ENCODE peak calls at places on chromosomes 11 and 22, in four cellular contexts. L is endothelial cell, Z is fibroblast of mammary gland, V is spleen. A is an unnamed sample.

GRCh38 chr22:43501951-43502874 is 90.4 kb downstream of the MPPED1 start:
- DNase-seq in V (no peak), Z (no peak), L (no peak), A (no peak)

GRCh38 chr11:120827820-120828219 is 196.1 kb upstream of the TBCEL start:
- DNase-seq in Z (no peak), L (no peak), V (peak; percentile 18), A (no peak)

GRCh38 chr11:41404109-41404508 is 55.3 kb downstream of the LRRC4C start:
- DNase-seq in L (no peak), V (no peak), Z (no peak), A (no peak)

GRCh38 chr11:2089536-2090165 is 49.5 kb downstream of the IGF2 start:
- DNase-seq in L (no peak), Z (peak; percentile 28), V (peak; percentile 52), A (peak; percentile 7)

GRCh38 chr22:29225422-29226090 is 19.9 kb downstream of the EMID1 start:
- DNase-seq in V (peak; percentile 86), L (no peak), Z (peak; percentile 20), A (no peak)

GRCh38 chr11:62544521-62545436 is 1.8 kb downstream of the AHNAK start:
- DNase-seq in L (no peak), V (no peak), Z (no peak), A (peak; percentile 22)

GRCh38 chr11:72226701-72227100 is 2.1 kb downstream of the INPPL1 start:
- DNase-seq in V (peak; percentile 64), L (no peak), Z (no peak), A (no peak)

GRCh38 chr11:58928691-58929090 is 10.6 kb upstream of the GLYATL1 start:
- DNase-seq in Z (no peak), V (no peak), L (no peak), A (no peak)

GRCh38 chr11:131195801-131196517 is 174.5 kb upstream of the NTM start:
- DNase-seq in L (no peak), Z (peak; percentile 17), V (no peak), A (peak; percentile 11)

GRCh38 chr22:23565288-23565941 is 14.7 kb downstream of the IGLL1 start:
- DNase-seq in Z (peak; percentile 5), V (peak; percentile 78), L (no peak), A (no peak)

GRCh38 chr22:45575173-45575572 is 72.5 kb downstream of the FBLN1 start:
- DNase-seq in L (no peak), Z (no peak), V (no peak), A (no peak)

GRCh38 chr22:45574069-45574703 is 71.5 kb downstream of the FBLN1 start:
- DNase-seq in Z (no peak), V (peak; percentile 51), L (no peak), A (no peak)

GRCh38 chr22:45572444-45572843 is 69.8 kb downstream of the FBLN1 start:
- DNase-seq in V (no peak), Z (peak; percentile 71), L (no peak), A (peak; percentile 56)

GRCh38 chr22:45568213-45568612 is 65.5 kb downstream of the FBLN1 start:
- DNase-seq in V (no peak), Z (no peak), L (no peak), A (no peak)

DNA sequence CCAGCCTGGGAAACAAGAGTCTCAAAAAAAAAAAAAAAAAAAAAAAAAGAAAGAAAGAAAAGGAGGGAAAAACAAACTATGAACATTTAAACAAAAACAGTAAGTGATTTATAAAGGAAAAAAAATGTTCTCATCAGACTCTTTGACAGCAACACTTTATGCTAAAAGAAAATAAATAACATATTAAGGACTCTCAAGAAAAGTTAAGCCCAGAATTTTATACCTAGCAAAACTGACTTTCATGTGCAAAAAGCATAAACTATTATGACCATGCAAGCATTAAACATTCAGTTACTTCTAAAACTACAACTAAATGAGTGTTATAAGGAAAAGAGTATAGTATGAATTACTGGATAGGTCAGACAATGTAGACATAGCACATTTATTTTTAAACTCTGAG is 68.4 kb downstream of the FBLN1 start:
- DNase-seq in Z (no peak), V (no peak), L (no peak), A (no peak)
- TF ChIP-seq CTCF in Z (no peak), V (no peak), L (no peak), A (no peak)

GRCh38 chr11:84740050-84740449 is 887.1 kb downstream of the DLG2 start:
- DNase-seq in Z (no peak), V (no peak), L (no peak), A (no peak)
- TF ChIP-seq CTCF in Z (no peak), V (no peak), L (no peak), A (no peak)

GRCh38 chr11:103110406-103110805 is 1.2 kb downstream of the DYNC2H1 start:
- DNase-seq in L (no peak), V (no peak), Z (peak; percentile 65), A (peak; percentile 77)
- TF ChIP-seq CTCF in L (no peak), V (no peak), Z (peak; percentile 46), A (peak; percentile 52)

GRCh38 chr11:20876738-20877137 is 207.4 kb downstream of the NELL1 start:
- DNase-seq in Z (no peak), L (no peak), V (no peak), A (no peak)

GRCh38 chr11:20874358-20874757 is 205.0 kb downstream of the NELL1 start:
- DNase-seq in L (no peak), Z (no peak), V (no peak), A (no peak)

DNA sequence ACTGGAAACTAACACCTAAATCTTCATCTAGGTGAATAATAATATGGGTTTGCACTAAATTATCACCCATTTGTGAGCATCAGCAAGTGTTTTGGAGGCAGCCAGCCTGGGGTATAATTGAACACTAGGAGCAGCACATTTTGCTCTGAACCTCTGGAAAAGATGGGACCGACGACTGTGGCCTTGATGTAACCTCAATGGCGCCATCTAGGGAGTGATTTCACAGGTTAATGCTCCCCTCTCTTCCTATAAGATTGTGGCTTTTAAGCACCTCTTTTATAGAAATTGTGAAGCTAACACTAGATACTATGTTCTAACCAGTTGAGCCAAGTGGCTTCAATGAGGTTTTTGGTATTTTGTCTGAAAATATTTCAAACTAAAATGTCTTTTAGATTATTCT is 203.7 kb downstream of the NELL1 start:
- DNase-seq in Z (no peak), V (no peak), L (peak; percentile 61), A (no peak)
- TF ChIP-seq CTCF in Z (no peak), V (no peak), L (peak; percentile 42), A (no peak)

DNA sequence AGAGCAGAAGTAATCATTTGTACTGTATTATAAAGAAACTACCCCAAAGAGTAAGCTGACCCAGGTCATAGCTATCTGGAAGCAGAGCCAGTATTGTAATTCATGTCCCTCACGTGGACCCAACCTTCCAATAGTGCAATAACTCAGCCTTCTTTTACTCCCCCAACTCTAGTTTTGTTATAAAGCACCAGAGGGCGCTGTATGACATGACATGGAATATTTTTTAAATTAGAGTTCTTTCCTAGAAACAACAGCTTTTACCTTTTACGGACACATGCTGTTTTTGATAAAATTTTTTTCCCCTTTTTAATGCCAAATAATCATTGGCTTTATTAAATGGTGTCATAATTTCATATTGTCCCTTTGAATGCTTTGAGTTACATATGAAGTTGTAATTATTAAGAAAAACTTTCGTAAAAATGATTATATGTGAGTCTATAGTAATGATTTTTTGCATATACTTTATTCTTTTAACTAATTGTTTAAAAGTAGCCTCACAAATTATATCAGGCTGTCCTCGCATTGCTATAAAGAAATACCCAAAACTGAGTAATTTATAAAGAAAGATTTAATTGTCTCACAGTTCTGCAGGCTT is 76.9 kb downstream of the DKK3 start:
- DNase-seq in Z (peak; percentile 81), V (no peak), L (no peak), A (peak; percentile 83)
- TF ChIP-seq CTCF in Z (peak; percentile 71), V (peak; percentile 62), L (peak; percentile 74), A (peak; percentile 72)

GRCh38 chr11:43021466-43021865 is 290.3 kb upstream of the API5 start:
- DNase-seq in V (no peak), Z (no peak), L (peak; percentile 15), A (no peak)
- TF ChIP-seq CTCF in V (no peak), Z (no peak), L (peak; percentile 44), A (no peak)

GRCh38 chr11:67275606-67276409 is 9.5 kb downstream of the GRK2 start:
- DNase-seq in Z (no peak), L (no peak), V (peak; percentile 82), A (no peak)

GRCh38 chr11:67276821-67277230 is 10.6 kb downstream of the GRK2 start:
- DNase-seq in V (peak; percentile 90), Z (peak; percentile 67), L (no peak), A (peak; percentile 34)

GRCh38 chr11:67278135-67278938 is 10.8 kb upstream of the ANKRD13D start:
- DNase-seq in Z (no peak), V (peak; percentile 84), L (no peak), A (no peak)

GRCh38 chr11:67278939-67279588 is 10.0 kb upstream of the ANKRD13D start:
- DNase-seq in L (no peak), V (peak; percentile 77), Z (no peak), A (no peak)

GRCh38 chr11:67277231-67277961 is 11.1 kb downstream of the GRK2 start:
- DNase-seq in Z (peak; percentile 65), V (peak; percentile 99), L (peak; percentile 65), A (peak; percentile 76)
- TF ChIP-seq CTCF in Z (no peak), V (peak; percentile 18), L (no peak), A (no peak)

GRCh38 chr22:42434748-42435425 is 2.7 kb upstream of the NFAM1 start:
- DNase-seq in Z (no peak), L (no peak), V (no peak), A (no peak)

GRCh38 chr22:42432020-42432596 is at the start of gene NFAM1:
- DNase-seq in Z (no peak), V (peak; percentile 94), L (no peak), A (no peak)

GRCh38 chr22:42432818-42433217 is 615 bp upstream of the NFAM1 start:
- DNase-seq in V (no peak), Z (no peak), L (no peak), A (no peak)

GRCh38 chr22:42434283-42434682 is 2.1 kb upstream of the NFAM1 start:
- DNase-seq in V (no peak), L (no peak), Z (no peak), A (no peak)

DNA sequence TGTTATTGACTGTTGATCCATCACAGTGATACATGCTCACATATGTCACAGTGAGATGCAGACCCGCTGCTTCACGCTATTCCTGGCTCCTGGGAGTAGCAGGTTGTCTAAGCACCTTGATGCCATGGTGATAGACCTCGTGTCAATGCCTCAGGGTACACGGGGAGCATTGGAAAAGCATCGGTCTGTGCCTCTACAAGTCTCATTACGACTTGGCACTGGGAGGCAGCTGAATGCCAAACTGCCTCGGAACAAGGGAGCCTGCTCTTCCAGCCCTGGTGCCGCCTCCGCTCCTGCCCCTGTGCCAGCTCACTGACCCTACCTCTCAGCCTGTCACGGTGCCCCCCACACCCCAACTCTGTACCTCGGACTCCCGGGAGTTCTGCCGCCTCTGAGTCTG is 1.6 kb upstream of the NFAM1 start:
- DNase-seq in L (no peak), Z (no peak), V (no peak), A (no peak)
- TF ChIP-seq CTCF in L (no peak), Z (no peak), V (no peak), A (no peak)

GRCh38 chr11:135074397-135074998 is 662.5 kb upstream of the B3GAT1 start:
- DNase-seq in V (no peak), L (no peak), Z (peak; percentile 2), A (no peak)
- TF ChIP-seq CTCF in V (no peak), L (no peak), Z (no peak), A (no peak)

A was measured in fibroblast of the aortic adventitia.